ENCODE peak calls at places on chromosomes 7 and 10, in eight cellular contexts. One of them, this sample, is unnamed.
A peak's percentile ranks its signal among the peaks of the same experiment; 100 is the strongest.

GRCh38 chr7:69177941-69178494 is 420.3 kb upstream of the AUTS2 start:
- DNase-seq in GM04504: peak; percentile 28
- DNase-seq in ELR: peak; percentile 0
- DNase-seq in vagina: no peak
- DNase-seq in cardiac fibroblast: peak; percentile 2
- DNase-seq in stimulated activated CD8-positive, alpha-beta memory T cell treated with anti-CD3 and anti-CD28 coated beads, Interleukin-2, amount 100 ng/mL, for 1 hour: no peak
- DNase-seq in HuH-7.5: no peak
- DNase-seq in heart left ventricle: no peak
- DNase-seq in this sample: no peak

GRCh38 chr7:27128034-27128433 is 2.5 kb downstream of the HOXA4 start:
- DNase-seq in GM04504: no peak
- DNase-seq in ELR: no peak
- DNase-seq in vagina: no peak
- DNase-seq in cardiac fibroblast: no peak
- DNase-seq in stimulated activated CD8-positive, alpha-beta memory T cell treated with anti-CD3 and anti-CD28 coated beads, Interleukin-2, amount 100 ng/mL, for 1 hour: no peak
- DNase-seq in HuH-7.5: no peak
- DNase-seq in heart left ventricle: no peak
- DNase-seq in this sample: no peak

GRCh38 chr7:131110294-131111080 is 217.2 kb upstream of the MKLN1 start:
- DNase-seq in GM04504: no peak
- DNase-seq in ELR: peak; percentile 63
- DNase-seq in vagina: no peak
- DNase-seq in cardiac fibroblast: peak; percentile 63
- DNase-seq in stimulated activated CD8-positive, alpha-beta memory T cell treated with anti-CD3 and anti-CD28 coated beads, Interleukin-2, amount 100 ng/mL, for 1 hour: no peak
- DNase-seq in HuH-7.5: peak; percentile 37
- DNase-seq in heart left ventricle: no peak
- DNase-seq in this sample: no peak

GRCh38 chr7:47367369-47367768 is 214.5 kb downstream of the TNS3 start:
- DNase-seq in GM04504: no peak
- DNase-seq in ELR: no peak
- DNase-seq in vagina: no peak
- DNase-seq in cardiac fibroblast: no peak
- DNase-seq in stimulated activated CD8-positive, alpha-beta memory T cell treated with anti-CD3 and anti-CD28 coated beads, Interleukin-2, amount 100 ng/mL, for 1 hour: no peak
- DNase-seq in HuH-7.5: no peak
- DNase-seq in heart left ventricle: no peak
- DNase-seq in this sample: no peak

GRCh38 chr7:193538-194256 is 1.3 kb downstream of the FAM20C start:
- DNase-seq in GM04504: no peak
- DNase-seq in ELR: peak; percentile 41
- DNase-seq in vagina: no peak
- DNase-seq in cardiac fibroblast: no peak
- DNase-seq in stimulated activated CD8-positive, alpha-beta memory T cell treated with anti-CD3 and anti-CD28 coated beads, Interleukin-2, amount 100 ng/mL, for 1 hour: no peak
- DNase-seq in HuH-7.5: no peak
- DNase-seq in heart left ventricle: no peak
- DNase-seq in this sample: no peak

GRCh38 chr10:128879441-128880175 is 587.4 kb upstream of the MGMT start:
- DNase-seq in GM04504: no peak
- DNase-seq in ELR: no peak
- DNase-seq in vagina: no peak
- DNase-seq in cardiac fibroblast: no peak
- DNase-seq in stimulated activated CD8-positive, alpha-beta memory T cell treated with anti-CD3 and anti-CD28 coated beads, Interleukin-2, amount 100 ng/mL, for 1 hour: no peak
- DNase-seq in HuH-7.5: no peak
- DNase-seq in heart left ventricle: no peak
- DNase-seq in this sample: no peak

GRCh38 chr7:76403780-76404494 is 5.6 kb downstream of the SSC4D start:
- DNase-seq in GM04504: no peak
- DNase-seq in ELR: no peak
- DNase-seq in vagina: no peak
- DNase-seq in cardiac fibroblast: no peak
- DNase-seq in stimulated activated CD8-positive, alpha-beta memory T cell treated with anti-CD3 and anti-CD28 coated beads, Interleukin-2, amount 100 ng/mL, for 1 hour: no peak
- DNase-seq in HuH-7.5: no peak
- DNase-seq in heart left ventricle: no peak
- DNase-seq in this sample: no peak

GRCh38 chr7:11427686-11428273 is 404.2 kb downstream of the THSD7A start:
- DNase-seq in GM04504: peak; percentile 15
- DNase-seq in ELR: peak; percentile 75
- DNase-seq in vagina: no peak
- DNase-seq in cardiac fibroblast: peak; percentile 87
- DNase-seq in stimulated activated CD8-positive, alpha-beta memory T cell treated with anti-CD3 and anti-CD28 coated beads, Interleukin-2, amount 100 ng/mL, for 1 hour: no peak
- DNase-seq in HuH-7.5: peak; percentile 43
- DNase-seq in heart left ventricle: no peak
- DNase-seq in this sample: peak; percentile 24

GRCh38 chr10:35781643-35782035 is 139.5 kb upstream of the FZD8 start:
- DNase-seq in GM04504: no peak
- DNase-seq in ELR: peak; percentile 38
- DNase-seq in vagina: no peak
- DNase-seq in cardiac fibroblast: no peak
- DNase-seq in stimulated activated CD8-positive, alpha-beta memory T cell treated with anti-CD3 and anti-CD28 coated beads, Interleukin-2, amount 100 ng/mL, for 1 hour: no peak
- DNase-seq in HuH-7.5: no peak
- DNase-seq in heart left ventricle: no peak
- DNase-seq in this sample: no peak

GRCh38 chr10:76055466-76055865 is 624.0 kb downstream of the LRMDA start:
- DNase-seq in GM04504: no peak
- DNase-seq in ELR: no peak
- DNase-seq in vagina: no peak
- DNase-seq in cardiac fibroblast: no peak
- DNase-seq in stimulated activated CD8-positive, alpha-beta memory T cell treated with anti-CD3 and anti-CD28 coated beads, Interleukin-2, amount 100 ng/mL, for 1 hour: no peak
- DNase-seq in HuH-7.5: no peak
- DNase-seq in heart left ventricle: no peak
- DNase-seq in this sample: no peak

GRCh38 chr7:4661871-4662270 is 20.2 kb upstream of the FOXK1 start:
- DNase-seq in GM04504: no peak
- DNase-seq in ELR: no peak
- DNase-seq in vagina: no peak
- DNase-seq in cardiac fibroblast: peak; percentile 63
- DNase-seq in stimulated activated CD8-positive, alpha-beta memory T cell treated with anti-CD3 and anti-CD28 coated beads, Interleukin-2, amount 100 ng/mL, for 1 hour: no peak
- DNase-seq in HuH-7.5: no peak
- DNase-seq in heart left ventricle: no peak
- DNase-seq in this sample: no peak

GRCh38 chr7:104848386-104848990 is 165.5 kb upstream of the KMT2E start:
- DNase-seq in GM04504: peak; percentile 27
- DNase-seq in ELR: peak; percentile 52
- DNase-seq in vagina: no peak
- DNase-seq in cardiac fibroblast: peak; percentile 60
- DNase-seq in stimulated activated CD8-positive, alpha-beta memory T cell treated with anti-CD3 and anti-CD28 coated beads, Interleukin-2, amount 100 ng/mL, for 1 hour: peak; percentile 4
- DNase-seq in HuH-7.5: peak; percentile 23
- DNase-seq in heart left ventricle: peak; percentile 13
- DNase-seq in this sample: no peak

GRCh38 chr10:99660662-99661369 is 1.5 kb downstream of the ENTPD7 start:
- DNase-seq in GM04504: no peak
- DNase-seq in ELR: peak; percentile 41
- DNase-seq in vagina: no peak
- DNase-seq in cardiac fibroblast: peak; percentile 53
- DNase-seq in stimulated activated CD8-positive, alpha-beta memory T cell treated with anti-CD3 and anti-CD28 coated beads, Interleukin-2, amount 100 ng/mL, for 1 hour: no peak
- DNase-seq in HuH-7.5: no peak
- DNase-seq in heart left ventricle: no peak
- DNase-seq in this sample: no peak

GRCh38 chr10:125283191-125283590 is 122.8 kb upstream of the CTBP2 start:
- DNase-seq in GM04504: no peak
- DNase-seq in ELR: no peak
- DNase-seq in vagina: no peak
- DNase-seq in cardiac fibroblast: no peak
- DNase-seq in stimulated activated CD8-positive, alpha-beta memory T cell treated with anti-CD3 and anti-CD28 coated beads, Interleukin-2, amount 100 ng/mL, for 1 hour: no peak
- DNase-seq in HuH-7.5: no peak
- DNase-seq in heart left ventricle: no peak
- DNase-seq in this sample: no peak

GRCh38 chr10:1281402-1281782 is 225.2 kb downstream of the WDR37 start:
- DNase-seq in GM04504: no peak
- DNase-seq in ELR: no peak
- DNase-seq in vagina: no peak
- DNase-seq in cardiac fibroblast: no peak
- DNase-seq in stimulated activated CD8-positive, alpha-beta memory T cell treated with anti-CD3 and anti-CD28 coated beads, Interleukin-2, amount 100 ng/mL, for 1 hour: no peak
- DNase-seq in HuH-7.5: no peak
- DNase-seq in heart left ventricle: no peak
- DNase-seq in this sample: no peak

GRCh38 chr10:70672165-70672992 is at the start of gene ADAMTS14:
- DNase-seq in GM04504: no peak
- DNase-seq in ELR: peak; percentile 53
- DNase-seq in vagina: no peak
- DNase-seq in cardiac fibroblast: peak; percentile 48
- DNase-seq in stimulated activated CD8-positive, alpha-beta memory T cell treated with anti-CD3 and anti-CD28 coated beads, Interleukin-2, amount 100 ng/mL, for 1 hour: no peak
- DNase-seq in HuH-7.5: no peak
- DNase-seq in heart left ventricle: peak; percentile 55
- DNase-seq in this sample: no peak

GRCh38 chr7:18320971-18321567 is 174.5 kb upstream of the HDAC9 start:
- DNase-seq in GM04504: peak; percentile 8
- DNase-seq in ELR: peak; percentile 74
- DNase-seq in vagina: no peak
- DNase-seq in cardiac fibroblast: peak; percentile 69
- DNase-seq in stimulated activated CD8-positive, alpha-beta memory T cell treated with anti-CD3 and anti-CD28 coated beads, Interleukin-2, amount 100 ng/mL, for 1 hour: no peak
- DNase-seq in HuH-7.5: peak; percentile 12
- DNase-seq in heart left ventricle: no peak
- DNase-seq in this sample: peak; percentile 25

GRCh38 chr10:19713800-19714525 is 102.3 kb upstream of the PLXDC2 start:
- DNase-seq in GM04504: no peak
- DNase-seq in ELR: no peak
- DNase-seq in vagina: no peak
- DNase-seq in cardiac fibroblast: peak; percentile 11
- DNase-seq in stimulated activated CD8-positive, alpha-beta memory T cell treated with anti-CD3 and anti-CD28 coated beads, Interleukin-2, amount 100 ng/mL, for 1 hour: no peak
- DNase-seq in HuH-7.5: no peak
- DNase-seq in heart left ventricle: peak; percentile 8
- DNase-seq in this sample: no peak

GRCh38 chr10:35356725-35357092 is 20.4 kb downstream of the CCNY start:
- DNase-seq in GM04504: no peak
- DNase-seq in ELR: no peak
- DNase-seq in vagina: no peak
- DNase-seq in cardiac fibroblast: no peak
- DNase-seq in stimulated activated CD8-positive, alpha-beta memory T cell treated with anti-CD3 and anti-CD28 coated beads, Interleukin-2, amount 100 ng/mL, for 1 hour: no peak
- DNase-seq in HuH-7.5: no peak
- DNase-seq in heart left ventricle: no peak
- DNase-seq in this sample: no peak

GRCh38 chr7:27160546-27161213 is 4.2 kb upstream of the HOXA7 start:
- DNase-seq in GM04504: peak; percentile 56
- DNase-seq in ELR: peak; percentile 90
- DNase-seq in vagina: no peak
- DNase-seq in cardiac fibroblast: peak; percentile 85
- DNase-seq in stimulated activated CD8-positive, alpha-beta memory T cell treated with anti-CD3 and anti-CD28 coated beads, Interleukin-2, amount 100 ng/mL, for 1 hour: peak; percentile 77
- DNase-seq in HuH-7.5: peak; percentile 96
- DNase-seq in heart left ventricle: peak; percentile 80
- DNase-seq in this sample: no peak

GRCh38 chr10:109988231-109988630 is 19.6 kb upstream of the ADD3 start:
- DNase-seq in GM04504: no peak
- DNase-seq in ELR: no peak
- DNase-seq in vagina: no peak
- DNase-seq in cardiac fibroblast: no peak
- DNase-seq in stimulated activated CD8-positive, alpha-beta memory T cell treated with anti-CD3 and anti-CD28 coated beads, Interleukin-2, amount 100 ng/mL, for 1 hour: no peak
- DNase-seq in HuH-7.5: no peak
- DNase-seq in heart left ventricle: no peak
- DNase-seq in this sample: no peak

GRCh38 chr10:35011771-35012191 is 78.4 kb downstream of the CUL2 start:
- DNase-seq in GM04504: no peak
- DNase-seq in ELR: peak; percentile 75
- DNase-seq in vagina: no peak
- DNase-seq in cardiac fibroblast: no peak
- DNase-seq in stimulated activated CD8-positive, alpha-beta memory T cell treated with anti-CD3 and anti-CD28 coated beads, Interleukin-2, amount 100 ng/mL, for 1 hour: no peak
- DNase-seq in HuH-7.5: no peak
- DNase-seq in heart left ventricle: no peak
- DNase-seq in this sample: no peak

GRCh38 chr10:86556933-86557649 is 35.5 kb upstream of the WAPL start:
- DNase-seq in GM04504: no peak
- DNase-seq in ELR: no peak
- DNase-seq in vagina: no peak
- DNase-seq in cardiac fibroblast: no peak
- DNase-seq in stimulated activated CD8-positive, alpha-beta memory T cell treated with anti-CD3 and anti-CD28 coated beads, Interleukin-2, amount 100 ng/mL, for 1 hour: no peak
- DNase-seq in HuH-7.5: no peak
- DNase-seq in heart left ventricle: no peak
- DNase-seq in this sample: no peak

GRCh38 chr7:96143495-96144259 is 178.2 kb downstream of the SLC25A13 start:
- DNase-seq in GM04504: no peak
- DNase-seq in ELR: no peak
- DNase-seq in vagina: no peak
- DNase-seq in cardiac fibroblast: no peak
- DNase-seq in stimulated activated CD8-positive, alpha-beta memory T cell treated with anti-CD3 and anti-CD28 coated beads, Interleukin-2, amount 100 ng/mL, for 1 hour: no peak
- DNase-seq in HuH-7.5: no peak
- DNase-seq in heart left ventricle: no peak
- DNase-seq in this sample: no peak

GRCh38 chr10:11798862-11799735 is 24.1 kb upstream of the PROSER2 start:
- DNase-seq in GM04504: no peak
- DNase-seq in ELR: peak; percentile 52
- DNase-seq in vagina: no peak
- DNase-seq in cardiac fibroblast: peak; percentile 22
- DNase-seq in stimulated activated CD8-positive, alpha-beta memory T cell treated with anti-CD3 and anti-CD28 coated beads, Interleukin-2, amount 100 ng/mL, for 1 hour: no peak
- DNase-seq in HuH-7.5: no peak
- DNase-seq in heart left ventricle: no peak
- DNase-seq in this sample: no peak

GRCh38 chr7:157495177-157495553 is 158.4 kb downstream of the DNAJB6 start:
- DNase-seq in GM04504: no peak
- DNase-seq in ELR: no peak
- DNase-seq in vagina: no peak
- DNase-seq in cardiac fibroblast: no peak
- DNase-seq in stimulated activated CD8-positive, alpha-beta memory T cell treated with anti-CD3 and anti-CD28 coated beads, Interleukin-2, amount 100 ng/mL, for 1 hour: no peak
- DNase-seq in HuH-7.5: no peak
- DNase-seq in heart left ventricle: no peak
- DNase-seq in this sample: no peak

GRCh38 chr7:68371985-68372384 is 1226.3 kb upstream of the AUTS2 start:
- DNase-seq in GM04504: no peak
- DNase-seq in ELR: no peak
- DNase-seq in vagina: no peak
- DNase-seq in cardiac fibroblast: no peak
- DNase-seq in stimulated activated CD8-positive, alpha-beta memory T cell treated with anti-CD3 and anti-CD28 coated beads, Interleukin-2, amount 100 ng/mL, for 1 hour: no peak
- DNase-seq in HuH-7.5: no peak
- DNase-seq in heart left ventricle: no peak
- DNase-seq in this sample: no peak

GRCh38 chr7:30974605-30975256 is 11.0 kb downstream of the GHRHR start:
- DNase-seq in GM04504: peak; percentile 22
- DNase-seq in ELR: peak; percentile 73
- DNase-seq in vagina: peak; percentile 79
- DNase-seq in cardiac fibroblast: peak; percentile 64
- DNase-seq in stimulated activated CD8-positive, alpha-beta memory T cell treated with anti-CD3 and anti-CD28 coated beads, Interleukin-2, amount 100 ng/mL, for 1 hour: no peak
- DNase-seq in HuH-7.5: peak; percentile 66
- DNase-seq in heart left ventricle: peak; percentile 69
- DNase-seq in this sample: no peak

GRCh38 chr10:28215930-28216329 is 86.9 kb downstream of the MPP7 start:
- DNase-seq in GM04504: no peak
- DNase-seq in ELR: no peak
- DNase-seq in vagina: no peak
- DNase-seq in cardiac fibroblast: no peak
- DNase-seq in stimulated activated CD8-positive, alpha-beta memory T cell treated with anti-CD3 and anti-CD28 coated beads, Interleukin-2, amount 100 ng/mL, for 1 hour: no peak
- DNase-seq in HuH-7.5: no peak
- DNase-seq in heart left ventricle: no peak
- DNase-seq in this sample: no peak

GRCh38 chr7:117666689-117667088 is 186.9 kb downstream of the CFTR start:
- DNase-seq in GM04504: no peak
- DNase-seq in ELR: no peak
- DNase-seq in vagina: no peak
- DNase-seq in cardiac fibroblast: no peak
- DNase-seq in stimulated activated CD8-positive, alpha-beta memory T cell treated with anti-CD3 and anti-CD28 coated beads, Interleukin-2, amount 100 ng/mL, for 1 hour: no peak
- DNase-seq in HuH-7.5: no peak
- DNase-seq in heart left ventricle: no peak
- DNase-seq in this sample: no peak